ENCODE peak calls at places on chromosomes 11 and 22, in nine cellular contexts. P, H, M, T, N, J, C, U and I are unnamed samples.

GRCh38 chr11:110087820-110088534 is 5.2 kb upstream of the ZC3H12C start:
- DNase-seq in P (peak), H (no peak), M (no peak), T (no peak), N (no peak), J (no peak), C (no peak), U (no peak), I (no peak)

GRCh38 chr11:35781342-35782171 is 119.0 kb downstream of the TRIM44 start:
- DNase-seq in P (peak), H (no peak), M (no peak), T (no peak), N (no peak), J (no peak), C (no peak), U (no peak), I (no peak)

GRCh38 chr11:126391970-126392637 is 36.6 kb downstream of the ST3GAL4 start:
- DNase-seq in P (no peak), H (peak), M (no peak), T (no peak), N (no peak), J (no peak), C (no peak), U (peak), I (no peak)

GRCh38 chr22:37616205-37617083 is 7.8 kb downstream of the GGA1 start:
- DNase-seq in P (no peak), H (no peak), M (no peak), T (no peak), N (no peak), J (no peak), C (no peak), U (no peak), I (no peak)

GRCh38 chr11:27757953-27758352 is 57.7 kb upstream of the BDNF start:
- DNase-seq in P (peak), H (no peak), M (no peak), T (no peak), N (no peak), J (no peak), C (no peak), U (no peak), I (no peak)

GRCh38 chr11:116501728-116502127 is 271.1 kb downstream of the BUD13 start:
- DNase-seq in P (no peak), H (no peak), M (no peak), T (no peak), N (no peak), J (no peak), C (no peak), U (no peak), I (no peak)

GRCh38 chr22:48755332-48755949 is 1072.2 kb downstream of the BRD1 start:
- DNase-seq in P (no peak), H (no peak), M (no peak), T (no peak), N (no peak), J (no peak), C (no peak), U (no peak), I (no peak)

GRCh38 chr11:128437137-128437536 is 150.2 kb downstream of the ETS1 start:
- DNase-seq in P (peak), H (no peak), M (no peak), T (no peak), N (no peak), J (no peak), C (no peak), U (no peak), I (no peak)

GRCh38 chr11:59551651-59552521 is 40.5 kb downstream of the OR4D9 start:
- DNase-seq in P (peak), H (peak), M (peak), T (no peak), N (no peak), J (no peak), C (no peak), U (peak), I (no peak)

GRCh38 chr22:32574397-32574796 is 99.8 kb downstream of the FBXO7 start:
- DNase-seq in P (no peak), H (no peak), M (no peak), T (no peak), N (no peak), J (no peak), C (no peak), U (no peak), I (no peak)

GRCh38 chr22:49302530-49302929 is 525.1 kb downstream of the BRD1 start:
- DNase-seq in P (no peak), H (no peak), M (no peak), T (no peak), N (no peak), J (no peak), C (no peak), U (peak), I (no peak)

GRCh38 chr22:30889996-30890480 is 78.5 kb downstream of the MORC2 start:
- DNase-seq in P (no peak), H (no peak), M (no peak), T (no peak), N (no peak), J (no peak), C (peak), U (no peak), I (no peak)

GRCh38 chr22:17707526-17707925 is 66.7 kb downstream of the BID start:
- DNase-seq in P (peak), H (no peak), M (no peak), T (no peak), N (no peak), J (no peak), C (no peak), U (no peak), I (no peak)

GRCh38 chr11:96393753-96394348 is 4.0 kb downstream of the JRKL start:
- DNase-seq in P (peak), H (peak), M (no peak), T (peak), N (no peak), J (no peak), C (no peak), U (no peak), I (no peak)

GRCh38 chr11:33696931-33697638 is 3.5 kb downstream of the C11orf91 start:
- DNase-seq in P (peak), H (no peak), M (no peak), T (no peak), N (no peak), J (no peak), C (no peak), U (no peak), I (no peak)

GRCh38 chr11:35518766-35519165 is 6.7 kb downstream of the PAMR1 start:
- DNase-seq in P (no peak), H (no peak), M (no peak), T (no peak), N (no peak), J (no peak), C (no peak), U (no peak), I (no peak)

GRCh38 chr11:36452987-36453386 is 57.1 kb downstream of the TRAF6 start:
- DNase-seq in P (no peak), H (no peak), M (no peak), T (no peak), N (no peak), J (no peak), C (no peak), U (no peak), I (no peak)

GRCh38 chr22:20084547-20085413 is 4.7 kb downstream of the DGCR8 start:
- DNase-seq in P (peak), H (no peak), M (peak), T (no peak), N (no peak), J (peak), C (no peak), U (peak), I (no peak)

GRCh38 chr11:1746956-1747752 is 3.2 kb downstream of the IFITM10 start:
- DNase-seq in P (no peak), H (no peak), M (no peak), T (no peak), N (no peak), J (no peak), C (no peak), U (no peak), I (no peak)

GRCh38 chr11:19338375-19338774 is 97.6 kb upstream of the E2F8 start:
- DNase-seq in P (no peak), H (no peak), M (no peak), T (no peak), N (no peak), J (no peak), C (no peak), U (no peak), I (no peak)

GRCh38 chr22:27919943-27920755 is 1.1 kb upstream of the PITPNB start:
- DNase-seq in P (peak), H (no peak), M (peak), T (no peak), N (peak), J (no peak), C (no peak), U (peak), I (no peak)

GRCh38 chr22:38925571-38926041 is 31.8 kb upstream of the APOBEC3A start:
- DNase-seq in P (peak), H (no peak), M (no peak), T (no peak), N (no peak), J (no peak), C (no peak), U (no peak), I (no peak)

GRCh38 chr11:81255905-81256304 is 1477.8 kb downstream of the FAM181B start:
- DNase-seq in P (no peak), H (peak), M (no peak), T (no peak), N (no peak), J (no peak), C (no peak), U (no peak), I (no peak)

DNA sequence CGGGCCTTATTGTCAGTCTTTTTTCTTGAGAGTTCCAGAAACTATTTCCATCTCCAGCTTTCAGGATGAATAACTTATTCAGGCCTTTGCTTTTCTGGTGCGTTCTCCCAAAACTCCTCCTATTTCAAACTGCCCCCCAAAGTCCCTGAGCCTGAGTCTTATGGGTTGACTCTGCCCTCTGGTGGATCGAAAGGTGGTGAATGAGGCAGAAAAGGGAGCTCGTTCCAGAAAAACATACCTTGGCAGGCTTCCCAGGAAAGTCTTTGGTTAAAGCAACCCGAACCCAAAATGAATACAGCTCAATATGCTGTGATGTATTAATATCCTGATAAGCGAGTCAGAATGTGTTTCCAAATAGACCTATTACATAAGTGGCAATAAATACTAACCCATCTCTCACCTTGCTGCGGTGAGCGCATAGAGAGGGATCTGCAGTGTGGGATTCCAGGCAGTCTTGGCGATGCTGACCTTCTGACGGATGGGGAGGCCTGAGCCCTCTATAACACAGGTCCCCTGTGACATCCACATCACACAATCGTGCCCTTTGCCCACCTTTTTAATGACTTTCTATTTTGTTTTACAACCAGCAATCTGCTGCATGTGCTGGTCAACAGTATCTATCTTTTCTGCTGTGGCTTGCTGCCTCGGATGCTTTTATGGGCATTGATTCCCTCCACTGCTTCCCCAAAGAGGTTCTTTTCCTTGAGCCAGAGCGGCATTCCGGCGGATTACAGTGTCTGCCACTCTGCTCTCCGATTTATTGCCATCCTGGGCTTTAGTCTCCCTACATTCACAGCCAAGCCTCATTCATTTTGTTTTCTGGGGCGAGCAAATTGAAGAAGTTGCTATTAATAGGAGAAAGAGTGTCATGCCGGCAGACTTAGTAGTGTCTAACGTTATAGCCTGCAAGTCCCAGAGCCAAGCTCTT is 756.8 kb downstream of the NTM start:
- DNase-seq in P (peak), H (peak), M (peak), T (peak), N (peak), J (no peak), C (peak), U (peak), I (no peak)
- TF ChIP-seq CTCF in P (peak), H (peak), M (peak), T (peak), N (peak), J (peak), C (peak), U (peak), I (no peak)

GRCh38 chr11:82901165-82901938 is at the start of gene DDIAS:
- DNase-seq in P (peak), H (peak), M (peak), T (peak), N (peak), J (peak), C (peak), U (peak), I (peak)
- TF ChIP-seq CTCF in P (no peak), H (no peak), M (no peak), T (no peak), N (no peak), J (no peak), C (no peak), U (no peak), I (no peak)

GRCh38 chr11:73372371-73372993 is 3.7 kb upstream of the RELT start:
- DNase-seq in P (peak), H (peak), M (no peak), T (peak), N (no peak), J (no peak), C (no peak), U (peak), I (no peak)
- TF ChIP-seq CTCF in P (peak), H (peak), M (no peak), T (peak), N (peak), J (no peak), C (peak), U (peak), I (no peak)

GRCh38 chr11:47445840-47446239 is 3.1 kb downstream of the RAPSN start:
- DNase-seq in P (no peak), H (no peak), M (no peak), T (no peak), N (no peak), J (no peak), C (no peak), U (no peak), I (no peak)

GRCh38 chr11:47441421-47441820 is 7.5 kb downstream of the RAPSN start:
- DNase-seq in P (no peak), H (no peak), M (no peak), T (no peak), N (no peak), J (no peak), C (no peak), U (no peak), I (no peak)

GRCh38 chr11:47443817-47444216 is 5.1 kb downstream of the RAPSN start:
- DNase-seq in P (no peak), H (no peak), M (no peak), T (no peak), N (no peak), J (no peak), C (no peak), U (no peak), I (no peak)

GRCh38 chr11:47442514-47442913 is 6.4 kb downstream of the RAPSN start:
- DNase-seq in P (no peak), H (no peak), M (no peak), T (no peak), N (no peak), J (no peak), C (peak), U (no peak), I (no peak)

GRCh38 chr11:47443028-47443700 is 5.8 kb downstream of the RAPSN start:
- DNase-seq in P (no peak), H (no peak), M (no peak), T (peak), N (no peak), J (no peak), C (no peak), U (no peak), I (no peak)
- TF ChIP-seq CTCF in P (no peak), H (no peak), M (no peak), T (peak), N (no peak), J (no peak), C (no peak), U (peak), I (no peak)

GRCh38 chr11:125330462-125331325 is 165.4 kb downstream of the FEZ1 start:
- DNase-seq in P (no peak), H (no peak), M (no peak), T (no peak), N (no peak), J (no peak), C (no peak), U (no peak), I (no peak)

GRCh38 chr11:125326126-125326525 is 161.6 kb downstream of the PKNOX2 start:
- DNase-seq in P (no peak), H (no peak), M (no peak), T (no peak), N (no peak), J (no peak), C (no peak), U (no peak), I (no peak)

GRCh38 chr11:125328181-125328580 is 163.6 kb downstream of the PKNOX2 start:
- DNase-seq in P (no peak), H (no peak), M (no peak), T (no peak), N (no peak), J (no peak), C (no peak), U (no peak), I (no peak)

GRCh38 chr11:125329786-125330185 is 165.2 kb downstream of the PKNOX2 start:
- DNase-seq in P (no peak), H (no peak), M (no peak), T (no peak), N (no peak), J (no peak), C (no peak), U (no peak), I (no peak)

GRCh38 chr11:125327494-125328130 is 163.1 kb downstream of the PKNOX2 start:
- DNase-seq in P (no peak), H (no peak), M (no peak), T (no peak), N (no peak), J (no peak), C (no peak), U (no peak), I (no peak)
- TF ChIP-seq CTCF in P (no peak), H (no peak), M (no peak), T (no peak), N (no peak), J (no peak), C (no peak), U (no peak), I (no peak)

DNA sequence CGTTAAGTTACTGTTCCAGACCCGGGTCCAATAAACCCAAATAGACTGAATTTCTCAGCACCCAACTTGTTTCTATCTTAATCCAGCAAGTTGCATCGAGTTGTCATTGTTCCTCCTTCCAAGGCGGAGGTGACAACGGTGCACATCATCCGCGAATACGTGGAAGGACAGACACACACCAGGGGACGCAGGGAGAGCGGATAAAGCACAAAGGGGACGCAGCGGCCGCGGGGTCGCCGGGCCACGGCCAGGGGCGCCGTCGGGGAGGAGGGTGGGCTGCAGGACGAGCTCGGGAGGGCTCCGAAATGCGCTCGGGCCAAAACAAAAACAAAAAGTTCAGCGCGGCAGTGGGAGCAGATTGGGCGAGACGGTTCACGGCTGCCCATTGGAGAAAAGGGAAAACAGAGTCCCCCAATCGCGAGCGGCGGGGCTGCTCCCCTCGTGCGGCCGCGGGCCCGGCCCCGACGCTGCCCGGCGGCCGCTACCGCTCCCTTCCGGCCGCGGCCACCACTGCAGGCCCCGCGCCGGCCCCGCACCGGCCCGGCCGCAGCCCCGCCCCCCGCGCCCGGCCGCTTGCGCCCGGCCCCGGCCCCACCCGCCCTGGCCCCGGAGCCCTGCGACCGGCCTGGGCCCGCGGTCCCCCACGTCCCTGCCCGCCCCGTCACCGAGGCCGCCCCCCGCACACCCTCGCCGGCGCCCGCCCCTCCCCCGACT is 518 bp downstream of the KMT5B start:
- DNase-seq in P (peak), H (peak), M (peak), T (peak), N (peak), J (peak), C (peak), U (peak), I (peak)
- TF ChIP-seq CTCF in P (peak), H (peak), M (peak), T (no peak), N (peak), J (no peak), C (peak), U (peak), I (no peak)

GRCh38 chr11:73996161-73996747 is 12.6 kb downstream of the UCP3 start:
- DNase-seq in P (no peak), H (no peak), M (no peak), T (no peak), N (no peak), J (no peak), C (no peak), U (no peak), I (no peak)

GRCh38 chr11:73995731-73996130 is 13.1 kb upstream of the UCP2 start:
- DNase-seq in P (no peak), H (peak), M (no peak), T (no peak), N (no peak), J (no peak), C (no peak), U (no peak), I (no peak)

GRCh38 chr11:73995247-73995646 is 12.6 kb upstream of the UCP2 start:
- DNase-seq in P (peak), H (peak), M (no peak), T (no peak), N (no peak), J (no peak), C (no peak), U (no peak), I (no peak)

GRCh38 chr11:73998846-73999575 is 9.9 kb downstream of the UCP3 start:
- DNase-seq in P (no peak), H (no peak), M (no peak), T (no peak), N (no peak), J (no peak), C (no peak), U (no peak), I (no peak)

DNA sequence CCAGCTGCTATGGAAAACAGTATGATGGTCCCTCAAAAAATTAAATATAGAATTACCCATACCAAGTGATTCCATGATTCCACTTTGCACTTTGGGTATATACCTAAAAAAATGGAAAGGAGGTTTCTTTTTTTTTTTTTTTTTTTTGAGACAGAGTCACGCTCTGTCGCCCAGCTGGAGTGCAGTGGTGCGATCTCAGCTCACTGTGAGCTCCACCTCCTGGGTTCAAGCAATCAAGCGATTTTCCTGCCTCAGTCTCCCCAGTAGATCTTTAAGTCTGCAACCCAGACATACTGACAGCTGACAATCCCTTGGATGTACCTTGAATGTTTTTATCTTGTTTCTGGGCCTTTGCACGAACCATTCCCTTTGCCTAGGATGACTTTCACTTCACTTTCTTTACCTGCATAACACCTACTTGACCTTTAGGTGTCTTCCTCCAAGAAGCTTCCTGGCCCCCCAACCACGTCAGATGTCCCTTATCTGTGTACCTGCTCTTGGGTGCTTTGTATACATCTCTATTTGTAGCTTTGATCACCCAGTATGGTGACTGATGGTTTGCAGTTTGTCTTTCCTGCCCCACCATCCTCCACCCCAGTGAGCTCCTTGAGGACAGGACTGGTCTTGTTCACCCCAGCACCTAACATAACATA is 11.6 kb downstream of the UCP3 start:
- DNase-seq in P (no peak), H (peak), M (no peak), T (no peak), N (no peak), J (no peak), C (no peak), U (no peak), I (no peak)
- TF ChIP-seq CTCF in P (no peak), H (no peak), M (no peak), T (no peak), N (no peak), J (no peak), C (no peak), U (no peak), I (no peak)